ENCODE peak calls at places on chromosomes 1 and 21, in six cellular contexts. One of them, this sample, is unnamed.

GRCh38 chr1:230291731-230292620 is 134.2 kb downstream of the PGBD5 start:
- DNase-seq in T-helper 2 cell: no peak
- DNase-seq in GM12865: no peak
- DNase-seq in Daoy: no peak
- DNase-seq in kidney tubule cell: no peak
- DNase-seq in HCEC 1CT: no peak
- DNase-seq in this sample: no peak

GRCh38 chr21:38327984-38328383 is 71.2 kb downstream of the KCNJ15 start:
- DNase-seq in T-helper 2 cell: no peak
- DNase-seq in GM12865: no peak
- DNase-seq in Daoy: peak; percentile 65
- DNase-seq in kidney tubule cell: peak; percentile 85
- DNase-seq in HCEC 1CT: peak; percentile 46
- DNase-seq in this sample: no peak

GRCh38 chr1:168637350-168637991 is 61.1 kb downstream of the XCL1 start:
- DNase-seq in T-helper 2 cell: no peak
- DNase-seq in GM12865: peak; percentile 64
- DNase-seq in Daoy: peak; percentile 67
- DNase-seq in kidney tubule cell: peak; percentile 55
- DNase-seq in HCEC 1CT: peak; percentile 58
- DNase-seq in this sample: no peak

GRCh38 chr1:212667223-212668139 is 32.2 kb downstream of the BATF3 start:
- DNase-seq in T-helper 2 cell: no peak
- DNase-seq in GM12865: peak; percentile 49
- DNase-seq in Daoy: peak; percentile 92
- DNase-seq in kidney tubule cell: peak; percentile 98
- DNase-seq in HCEC 1CT: peak; percentile 93
- DNase-seq in this sample: no peak

GRCh38 chr1:19625264-19625663 is 18.8 kb upstream of the NBL1 start:
- DNase-seq in T-helper 2 cell: no peak
- DNase-seq in GM12865: no peak
- DNase-seq in Daoy: no peak
- DNase-seq in kidney tubule cell: no peak
- DNase-seq in HCEC 1CT: no peak
- DNase-seq in this sample: no peak

GRCh38 chr21:26845066-26845749 is at the start of gene ADAMTS1:
- DNase-seq in T-helper 2 cell: no peak
- DNase-seq in GM12865: no peak
- DNase-seq in Daoy: peak; percentile 79
- DNase-seq in kidney tubule cell: peak; percentile 91
- DNase-seq in HCEC 1CT: peak; percentile 92
- DNase-seq in this sample: peak; percentile 88

GRCh38 chr21:45313015-45313414 is 25.3 kb upstream of the POFUT2 start:
- DNase-seq in T-helper 2 cell: no peak
- DNase-seq in GM12865: no peak
- DNase-seq in Daoy: no peak
- DNase-seq in kidney tubule cell: no peak
- DNase-seq in HCEC 1CT: no peak
- DNase-seq in this sample: peak; percentile 3

GRCh38 chr1:5973771-5974170 is 18.5 kb downstream of the NPHP4 start:
- DNase-seq in T-helper 2 cell: no peak
- DNase-seq in GM12865: no peak
- DNase-seq in Daoy: no peak
- DNase-seq in kidney tubule cell: no peak
- DNase-seq in HCEC 1CT: no peak
- DNase-seq in this sample: peak; percentile 24

GRCh38 chr21:45540601-45540970 is 1.7 kb downstream of the SLC19A1 start:
- DNase-seq in T-helper 2 cell: peak; percentile 3
- DNase-seq in GM12865: no peak
- DNase-seq in Daoy: peak; percentile 0
- DNase-seq in kidney tubule cell: no peak
- DNase-seq in HCEC 1CT: no peak
- DNase-seq in this sample: peak; percentile 5

GRCh38 chr1:151326619-151327222 is 495 bp downstream of the PI4KB start:
- DNase-seq in T-helper 2 cell: no peak
- DNase-seq in GM12865: peak; percentile 72
- DNase-seq in Daoy: peak; percentile 57
- DNase-seq in kidney tubule cell: peak; percentile 52
- DNase-seq in HCEC 1CT: peak; percentile 43
- DNase-seq in this sample: no peak

GRCh38 chr21:33994373-33994772 is 78.8 kb upstream of the ATP5PO start:
- DNase-seq in T-helper 2 cell: no peak
- DNase-seq in GM12865: no peak
- DNase-seq in Daoy: no peak
- DNase-seq in kidney tubule cell: no peak
- DNase-seq in HCEC 1CT: no peak
- DNase-seq in this sample: no peak

GRCh38 chr1:1440941-1441888 is 5.7 kb downstream of the VWA1 start:
- DNase-seq in T-helper 2 cell: peak; percentile 37
- DNase-seq in GM12865: peak; percentile 60
- DNase-seq in Daoy: peak; percentile 66
- DNase-seq in kidney tubule cell: peak; percentile 50
- DNase-seq in HCEC 1CT: peak; percentile 20
- DNase-seq in this sample: peak; percentile 71

GRCh38 chr1:39840507-39840906 is 42.8 kb downstream of the TRIT1 start:
- DNase-seq in T-helper 2 cell: no peak
- DNase-seq in GM12865: no peak
- DNase-seq in Daoy: no peak
- DNase-seq in kidney tubule cell: no peak
- DNase-seq in HCEC 1CT: no peak
- DNase-seq in this sample: no peak

GRCh38 chr21:35437941-35438340 is 388.8 kb upstream of the RUNX1 start:
- DNase-seq in T-helper 2 cell: no peak
- DNase-seq in GM12865: no peak
- DNase-seq in Daoy: no peak
- DNase-seq in kidney tubule cell: no peak
- DNase-seq in HCEC 1CT: no peak
- DNase-seq in this sample: no peak

GRCh38 chr1:35646043-35646442 is 4.7 kb upstream of the PSMB2 start:
- DNase-seq in T-helper 2 cell: no peak
- DNase-seq in GM12865: no peak
- DNase-seq in Daoy: no peak
- DNase-seq in kidney tubule cell: no peak
- DNase-seq in HCEC 1CT: peak; percentile 16
- DNase-seq in this sample: no peak

GRCh38 chr1:178169649-178170048 is 75.7 kb downstream of the RASAL2 start:
- DNase-seq in T-helper 2 cell: no peak
- DNase-seq in GM12865: no peak
- DNase-seq in Daoy: no peak
- DNase-seq in kidney tubule cell: no peak
- DNase-seq in HCEC 1CT: no peak
- DNase-seq in this sample: no peak

GRCh38 chr1:204317170-204317569 is 42.6 kb downstream of the PLEKHA6 start:
- DNase-seq in T-helper 2 cell: no peak
- DNase-seq in GM12865: no peak
- DNase-seq in Daoy: no peak
- DNase-seq in kidney tubule cell: no peak
- DNase-seq in HCEC 1CT: no peak
- DNase-seq in this sample: no peak

GRCh38 chr1:31778763-31779488 is 14.8 kb upstream of the ADGRB2 start:
- DNase-seq in T-helper 2 cell: no peak
- DNase-seq in GM12865: no peak
- DNase-seq in Daoy: no peak
- DNase-seq in kidney tubule cell: no peak
- DNase-seq in HCEC 1CT: no peak
- DNase-seq in this sample: no peak

GRCh38 chr1:20371411-20371810 is 80.7 kb downstream of the VWA5B1 start:
- DNase-seq in T-helper 2 cell: no peak
- DNase-seq in GM12865: no peak
- DNase-seq in Daoy: peak; percentile 50
- DNase-seq in kidney tubule cell: no peak
- DNase-seq in HCEC 1CT: no peak
- DNase-seq in this sample: peak; percentile 65

GRCh38 chr1:59568158-59568935 is 246.4 kb upstream of the HOOK1 start:
- DNase-seq in T-helper 2 cell: no peak
- DNase-seq in GM12865: no peak
- DNase-seq in Daoy: peak; percentile 18
- DNase-seq in kidney tubule cell: no peak
- DNase-seq in HCEC 1CT: peak; percentile 16
- DNase-seq in this sample: no peak

GRCh38 chr1:229432116-229432461 is 1.8 kb downstream of the ACTA1 start:
- DNase-seq in T-helper 2 cell: no peak
- DNase-seq in GM12865: no peak
- DNase-seq in Daoy: no peak
- DNase-seq in kidney tubule cell: no peak
- DNase-seq in HCEC 1CT: no peak
- DNase-seq in this sample: no peak

GRCh38 chr1:87113313-87113712 is 198.9 kb downstream of the HS2ST1 start:
- DNase-seq in T-helper 2 cell: no peak
- DNase-seq in GM12865: no peak
- DNase-seq in Daoy: peak; percentile 77
- DNase-seq in kidney tubule cell: peak; percentile 15
- DNase-seq in HCEC 1CT: peak; percentile 85
- DNase-seq in this sample: no peak

GRCh38 chr1:111512132-111512874 is 8.9 kb upstream of the ADORA3 start:
- DNase-seq in T-helper 2 cell: no peak
- DNase-seq in GM12865: no peak
- DNase-seq in Daoy: no peak
- DNase-seq in kidney tubule cell: no peak
- DNase-seq in HCEC 1CT: no peak
- DNase-seq in this sample: no peak

GRCh38 chr1:110464340-110464739 is 13.4 kb downstream of the PROK1 start:
- DNase-seq in T-helper 2 cell: no peak
- DNase-seq in GM12865: no peak
- DNase-seq in Daoy: no peak
- DNase-seq in kidney tubule cell: no peak
- DNase-seq in HCEC 1CT: peak; percentile 76
- DNase-seq in this sample: no peak

GRCh38 chr1:154434346-154435075 is 29.4 kb downstream of the IL6R start:
- DNase-seq in T-helper 2 cell: no peak
- DNase-seq in GM12865: no peak
- DNase-seq in Daoy: no peak
- DNase-seq in kidney tubule cell: no peak
- DNase-seq in HCEC 1CT: no peak
- DNase-seq in this sample: no peak

GRCh38 chr1:217528271-217528670 is 102.6 kb downstream of the GPATCH2 start:
- DNase-seq in T-helper 2 cell: no peak
- DNase-seq in GM12865: no peak
- DNase-seq in Daoy: no peak
- DNase-seq in kidney tubule cell: peak; percentile 74
- DNase-seq in HCEC 1CT: peak; percentile 83
- DNase-seq in this sample: no peak

GRCh38 chr1:154154534-154155181 is at the start of gene NUP210L:
- DNase-seq in T-helper 2 cell: no peak
- DNase-seq in GM12865: no peak
- DNase-seq in Daoy: peak; percentile 48
- DNase-seq in kidney tubule cell: no peak
- DNase-seq in HCEC 1CT: no peak
- DNase-seq in this sample: peak; percentile 76

GRCh38 chr1:226325178-226325577 is 16.2 kb upstream of the LIN9 start:
- DNase-seq in T-helper 2 cell: no peak
- DNase-seq in GM12865: no peak
- DNase-seq in Daoy: peak; percentile 64
- DNase-seq in kidney tubule cell: peak; percentile 79
- DNase-seq in HCEC 1CT: no peak
- DNase-seq in this sample: no peak

GRCh38 chr21:44592446-44593365 is at the start of gene KRTAP10-6:
- DNase-seq in T-helper 2 cell: no peak
- DNase-seq in GM12865: no peak
- DNase-seq in Daoy: no peak
- DNase-seq in kidney tubule cell: no peak
- DNase-seq in HCEC 1CT: no peak
- DNase-seq in this sample: no peak

GRCh38 chr1:204417231-204417997 is 5.8 kb upstream of the PPP1R15B start:
- DNase-seq in T-helper 2 cell: no peak
- DNase-seq in GM12865: no peak
- DNase-seq in Daoy: peak; percentile 95
- DNase-seq in kidney tubule cell: peak; percentile 99
- DNase-seq in HCEC 1CT: peak; percentile 95
- DNase-seq in this sample: no peak

GRCh38 chr1:100448371-100448770 is 89.6 kb upstream of the GPR88 start:
- DNase-seq in T-helper 2 cell: no peak
- DNase-seq in GM12865: no peak
- DNase-seq in Daoy: no peak
- DNase-seq in kidney tubule cell: no peak
- DNase-seq in HCEC 1CT: no peak
- DNase-seq in this sample: no peak

GRCh38 chr1:161915051-161915503 is 108.6 kb downstream of the OLFML2B start:
- DNase-seq in T-helper 2 cell: no peak
- DNase-seq in GM12865: peak; percentile 57
- DNase-seq in Daoy: no peak
- DNase-seq in kidney tubule cell: peak; percentile 27
- DNase-seq in HCEC 1CT: no peak
- DNase-seq in this sample: no peak

GRCh38 chr1:175287377-175287776 is 94.8 kb upstream of the KIAA0040 start:
- DNase-seq in T-helper 2 cell: no peak
- DNase-seq in GM12865: peak; percentile 89
- DNase-seq in Daoy: peak; percentile 7
- DNase-seq in kidney tubule cell: no peak
- DNase-seq in HCEC 1CT: no peak
- DNase-seq in this sample: no peak

GRCh38 chr1:234393190-234393589 is 19.9 kb downstream of the COA6 start:
- DNase-seq in T-helper 2 cell: no peak
- DNase-seq in GM12865: no peak
- DNase-seq in Daoy: no peak
- DNase-seq in kidney tubule cell: no peak
- DNase-seq in HCEC 1CT: no peak
- DNase-seq in this sample: no peak

GRCh38 chr1:180988221-180988826 is 34.3 kb downstream of the STX6 start:
- DNase-seq in T-helper 2 cell: no peak
- DNase-seq in GM12865: no peak
- DNase-seq in Daoy: no peak
- DNase-seq in kidney tubule cell: peak; percentile 66
- DNase-seq in HCEC 1CT: no peak
- DNase-seq in this sample: no peak

GRCh38 chr1:93704063-93704462 is 22.4 kb upstream of the BCAR3 start:
- DNase-seq in T-helper 2 cell: no peak
- DNase-seq in GM12865: peak; percentile 87
- DNase-seq in Daoy: no peak
- DNase-seq in kidney tubule cell: no peak
- DNase-seq in HCEC 1CT: no peak
- DNase-seq in this sample: no peak

This sample was measured in WTC11.